ENCODE peak calls at places on chromosomes 1 and 21, in ten cellular contexts. D, Q, Z, M, T, V, J, W, R and Y are unnamed samples.

GRCh38 chr1:180616441-180616840 is 15.4 kb upstream of the XPR1 start:
- DNase-seq in D (no peak), Q (no peak), Z (no peak), M (no peak), T (no peak), V (no peak), J (no peak), W (no peak), R (no peak), Y (no peak)

GRCh38 chr1:4977701-4978100 is 323.3 kb downstream of the AJAP1 start:
- DNase-seq in D (no peak), Q (peak), Z (no peak), M (no peak), T (no peak), V (no peak), J (no peak), W (no peak), R (no peak), Y (no peak)

GRCh38 chr1:180201451-180202200 is 28.4 kb upstream of the LHX4 start:
- DNase-seq in D (no peak), Q (no peak), Z (no peak), M (no peak), T (no peak), V (no peak), J (no peak), W (no peak), R (no peak), Y (no peak)

GRCh38 chr1:210301254-210301955 is 27.3 kb upstream of the HHAT start:
- DNase-seq in D (no peak), Q (no peak), Z (no peak), M (no peak), T (no peak), V (no peak), J (no peak), W (no peak), R (no peak), Y (no peak)

GRCh38 chr1:201157949-201158348 is 3.7 kb upstream of the TMEM9 start:
- DNase-seq in D (no peak), Q (no peak), Z (no peak), M (no peak), T (no peak), V (no peak), J (no peak), W (no peak), R (no peak), Y (no peak)

GRCh38 chr1:245560460-245560859 is 405.7 kb downstream of the KIF26B start:
- DNase-seq in D (no peak), Q (no peak), Z (no peak), M (no peak), T (no peak), V (no peak), J (no peak), W (no peak), R (no peak), Y (no peak)

GRCh38 chr1:25917996-25918395 is 11.8 kb upstream of the STMN1 start:
- DNase-seq in D (no peak), Q (no peak), Z (no peak), M (no peak), T (no peak), V (no peak), J (no peak), W (no peak), R (no peak), Y (no peak)

GRCh38 chr1:242211254-242212022 is 212.5 kb upstream of the MAP1LC3C start:
- DNase-seq in D (no peak), Q (no peak), Z (no peak), M (no peak), T (no peak), V (no peak), J (no peak), W (no peak), R (no peak), Y (no peak)

GRCh38 chr1:2101946-2102345 is 51.7 kb downstream of the PRKCZ start:
- DNase-seq in D (no peak), Q (no peak), Z (no peak), M (no peak), T (no peak), V (no peak), J (no peak), W (no peak), R (no peak), Y (no peak)

GRCh38 chr1:101193733-101194169 is 43.1 kb upstream of the S1PR1 start:
- DNase-seq in D (no peak), Q (no peak), Z (no peak), M (no peak), T (no peak), V (no peak), J (no peak), W (no peak), R (no peak), Y (no peak)

GRCh38 chr1:180092931-180093650 is 61.6 kb upstream of the QSOX1 start:
- DNase-seq in D (no peak), Q (no peak), Z (no peak), M (no peak), T (no peak), V (no peak), J (no peak), W (no peak), R (no peak), Y (no peak)

GRCh38 chr21:34889287-34889536 is 159.9 kb downstream of the RUNX1 start:
- DNase-seq in D (peak), Q (peak), Z (peak), M (peak), T (peak), V (peak), J (peak), W (peak), R (no peak), Y (peak)

GRCh38 chr21:29256125-29256895 is 42.4 kb upstream of the BACH1 start:
- DNase-seq in D (no peak), Q (no peak), Z (peak), M (no peak), T (no peak), V (no peak), J (no peak), W (no peak), R (peak), Y (no peak)

GRCh38 chr1:31396633-31397351 is 16.2 kb upstream of the SERINC2 start:
- DNase-seq in D (no peak), Q (no peak), Z (peak), M (no peak), T (no peak), V (no peak), J (no peak), W (peak), R (no peak), Y (no peak)

GRCh38 chr1:234602334-234603220 is 7.4 kb downstream of the IRF2BP2 start:
- DNase-seq in D (peak), Q (peak), Z (peak), M (peak), T (no peak), V (no peak), J (no peak), W (peak), R (peak), Y (no peak)

GRCh38 chr1:30615816-30616590 is 107.4 kb downstream of the MATN1 start:
- DNase-seq in D (no peak), Q (no peak), Z (no peak), M (no peak), T (no peak), V (no peak), J (peak), W (no peak), R (no peak), Y (no peak)

GRCh38 chr1:32241011-32241763 is 5.8 kb upstream of the FAM167B start:
- DNase-seq in D (peak), Q (peak), Z (no peak), M (peak), T (peak), V (no peak), J (no peak), W (peak), R (no peak), Y (no peak)

GRCh38 chr1:171155484-171155883 is 29.6 kb upstream of the FMO2 start:
- DNase-seq in D (no peak), Q (no peak), Z (no peak), M (no peak), T (no peak), V (no peak), J (no peak), W (no peak), R (no peak), Y (no peak)

GRCh38 chr1:68269637-68270430 is 37.5 kb upstream of the WLS start:
- DNase-seq in D (no peak), Q (no peak), Z (peak), M (no peak), T (no peak), V (peak), J (no peak), W (peak), R (no peak), Y (no peak)

GRCh38 chr1:67393737-67394136 is 36.5 kb downstream of the SERBP1 start:
- DNase-seq in D (no peak), Q (no peak), Z (no peak), M (no peak), T (no peak), V (no peak), J (no peak), W (no peak), R (no peak), Y (no peak)